ENCODE peak calls at places on chromosome 2, in eight cellular contexts. P is PC-9, Y is fibroblast of lung, C is HCT116, O is GM23248, G is astrocyte, V is PC-3, U is neural progenitor cell. S is an unnamed sample.

GRCh38 chr2:230986520-230987136 is 9.3 kb upstream of the SPATA3 start:
- DNase-seq in P (no peak), Y (no peak), C (no peak), O (no peak), G (no peak), V (no peak), U (no peak), S (no peak)

GRCh38 chr2:155733091-155733870 is 599.2 kb downstream of the NR4A2 start:
- DNase-seq in P (no peak), Y (no peak), C (no peak), O (no peak), G (no peak), V (no peak), U (peak; percentile 52), S (no peak)

GRCh38 chr2:24353364-24353763 is 7.0 kb downstream of the ITSN2 start:
- DNase-seq in P (no peak), Y (no peak), C (no peak), O (no peak), G (no peak), V (no peak), U (no peak), S (no peak)

GRCh38 chr2:223746611-223747010 is 90.8 kb downstream of the AP1S3 start:
- DNase-seq in P (no peak), Y (no peak), C (no peak), O (no peak), G (no peak), V (no peak), U (no peak), S (no peak)

GRCh38 chr2:71298914-71299313 is 32.7 kb upstream of the ZNF638 start:
- DNase-seq in P (no peak), Y (no peak), C (no peak), O (no peak), G (no peak), V (no peak), U (no peak), S (no peak)

GRCh38 chr2:23388756-23389514 is 4.0 kb downstream of the KLHL29 start:
- DNase-seq in P (no peak), Y (no peak), C (no peak), O (no peak), G (no peak), V (no peak), U (no peak), S (no peak)

GRCh38 chr2:235402444-235402843 is 91.4 kb upstream of the AGAP1 start:
- DNase-seq in P (peak; percentile 81), Y (no peak), C (peak; percentile 24), O (no peak), G (no peak), V (no peak), U (no peak), S (no peak)

GRCh38 chr2:27033253-27033852 is 588 bp downstream of the TMEM214 start:
- DNase-seq in P (no peak), Y (no peak), C (no peak), O (peak; percentile 37), G (no peak), V (no peak), U (no peak), S (no peak)

GRCh38 chr2:209388416-209389037 is 35.3 kb upstream of the MAP2 start:
- DNase-seq in P (no peak), Y (peak; percentile 26), C (no peak), O (no peak), G (no peak), V (no peak), U (no peak), S (no peak)

GRCh38 chr2:29114514-29114840 is 738 bp upstream of the CLIP4 start:
- DNase-seq in P (no peak), Y (no peak), C (no peak), O (peak; percentile 48), G (no peak), V (no peak), U (no peak), S (no peak)

GRCh38 chr2:226664140-226664539 is 135.5 kb downstream of the IRS1 start:
- DNase-seq in P (no peak), Y (no peak), C (no peak), O (no peak), G (no peak), V (peak; percentile 39), U (no peak), S (no peak)

GRCh38 chr2:238389985-238390682 is 36.6 kb upstream of the ASB1 start:
- DNase-seq in P (no peak), Y (peak; percentile 78), C (no peak), O (no peak), G (peak; percentile 72), V (no peak), U (no peak), S (peak; percentile 28)

GRCh38 chr2:156765450-156765849 is 329.3 kb downstream of the GPD2 start:
- DNase-seq in P (no peak), Y (no peak), C (no peak), O (no peak), G (no peak), V (no peak), U (no peak), S (no peak)

GRCh38 chr2:8061219-8061618 is 620.6 kb upstream of the ID2 start:
- DNase-seq in P (no peak), Y (no peak), C (no peak), O (no peak), G (no peak), V (no peak), U (no peak), S (no peak)

GRCh38 chr2:25098558-25099486 is 56.9 kb downstream of the EFR3B start:
- DNase-seq in P (no peak), Y (no peak), C (no peak), O (no peak), G (no peak), V (no peak), U (no peak), S (no peak)

GRCh38 chr2:16553222-16553621 is 112.4 kb downstream of the CYRIA start:
- DNase-seq in P (peak; percentile 41), Y (peak; percentile 15), C (peak; percentile 32), O (peak; percentile 67), G (peak; percentile 2), V (peak; percentile 18), U (peak; percentile 73), S (no peak)

GRCh38 chr2:102520009-102520408 is 47.0 kb downstream of the SLC9A4 start:
- DNase-seq in P (no peak), Y (no peak), C (peak; percentile 36), O (peak; percentile 44), G (no peak), V (peak; percentile 45), U (peak; percentile 56), S (no peak)

GRCh38 chr2:232876978-232877441 is 6.9 kb downstream of the SNORC start:
- DNase-seq in P (no peak), Y (no peak), C (no peak), O (no peak), G (no peak), V (peak; percentile 13), U (no peak), S (no peak)

GRCh38 chr2:72887032-72887835 is at the start of gene SPR:
- DNase-seq in P (peak; percentile 45), Y (peak; percentile 61), C (peak; percentile 43), O (peak; percentile 88), G (peak; percentile 28), V (peak; percentile 80), U (peak; percentile 76), S (no peak)

GRCh38 chr2:105143467-105144127 is 97.9 kb upstream of the GPR45 start:
- DNase-seq in P (no peak), Y (peak; percentile 50), C (no peak), O (no peak), G (peak; percentile 35), V (no peak), U (peak; percentile 86), S (peak; percentile 11)

GRCh38 chr2:201950606-201951005 is 83.0 kb upstream of the FZD7 start:
- DNase-seq in P (peak; percentile 36), Y (no peak), C (no peak), O (peak; percentile 78), G (no peak), V (peak; percentile 12), U (no peak), S (no peak)

GRCh38 chr2:20203521-20204225 is 21.3 kb downstream of the SDC1 start:
- DNase-seq in P (no peak), Y (no peak), C (no peak), O (no peak), G (no peak), V (no peak), U (no peak), S (no peak)

GRCh38 chr2:215422676-215423075 is 13.2 kb downstream of the FN1 start:
- DNase-seq in P (no peak), Y (peak; percentile 27), C (no peak), O (peak; percentile 15), G (no peak), V (no peak), U (no peak), S (no peak)

GRCh38 chr2:236531991-236532390 is 37.6 kb upstream of the ACKR3 start:
- DNase-seq in P (no peak), Y (no peak), C (no peak), O (no peak), G (no peak), V (no peak), U (no peak), S (no peak)

GRCh38 chr2:133326651-133327397 is 241.4 kb downstream of the NCKAP5 start:
- DNase-seq in P (no peak), Y (peak; percentile 91), C (no peak), O (no peak), G (peak; percentile 92), V (peak; percentile 74), U (peak; percentile 4), S (no peak)

GRCh38 chr2:45003586-45004568 is 5.4 kb downstream of the SIX2 start:
- DNase-seq in P (no peak), Y (no peak), C (no peak), O (no peak), G (no peak), V (no peak), U (peak; percentile 58), S (no peak)
- TF ChIP-seq EZH2 in P (no peak), Y (no peak), C (no peak), O (no peak), G (peak; percentile 97), V (no peak), U (peak; percentile 100), S (no peak)

GRCh38 chr2:176097820-176098365 is 1.7 kb upstream of the HOXD12 start:
- DNase-seq in P (no peak), Y (no peak), C (no peak), O (no peak), G (no peak), V (no peak), U (no peak), S (no peak)
- TF ChIP-seq EZH2 in P (no peak), Y (peak; percentile 89), C (no peak), O (no peak), G (peak; percentile 63), V (no peak), U (peak; percentile 81), S (peak; percentile 79)

DNA sequence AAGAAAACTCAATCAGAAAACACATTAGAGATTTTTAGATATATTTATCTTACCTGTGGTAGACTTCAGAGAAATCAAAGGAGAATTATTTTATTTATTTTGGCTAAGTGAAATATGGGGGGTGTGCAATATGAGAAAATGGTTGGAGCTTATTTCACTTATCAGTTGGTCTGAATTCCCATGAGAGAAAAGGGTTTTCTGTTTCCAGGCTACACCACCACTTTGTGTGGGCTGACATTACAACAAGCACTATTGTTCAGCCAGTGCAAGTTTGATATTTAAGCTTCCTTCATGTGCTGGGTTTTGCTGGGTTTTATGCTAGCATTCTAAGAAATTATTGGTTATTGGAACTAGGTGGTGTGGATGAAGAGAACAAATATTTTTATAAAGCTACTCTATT is 33.5 kb downstream of the RMND5A start:
- DNase-seq in P (no peak), Y (peak; percentile 16), C (no peak), O (no peak), G (peak; percentile 5), V (no peak), U (no peak), S (no peak)
- TF ChIP-seq EZH2 in P (no peak), Y (no peak), C (no peak), O (no peak), G (no peak), V (no peak), U (no peak), S (no peak)

GRCh38 chr2:161416633-161417427 is 733 bp downstream of the TBR1 start:
- DNase-seq in P (no peak), Y (no peak), C (no peak), O (peak; percentile 14), G (no peak), V (no peak), U (peak; percentile 61), S (no peak)
- TF ChIP-seq EZH2 in P (no peak), Y (peak; percentile 94), C (no peak), O (no peak), G (peak; percentile 99), V (no peak), U (peak; percentile 98), S (peak; percentile 49)